ENCODE peak calls at places on chromosomes 2 and 18, in five cellular contexts. A is tibial artery, C is neural crest cell, F is IMR-90, Q is foreskin fibroblast. B is an unnamed sample.

GRCh38 chr2:20524412-20525040 is 77.7 kb downstream of the RHOB start:
- DNase-seq in A (no peak), C (no peak), F (no peak), Q (no peak), B (no peak)

GRCh38 chr2:169071455-169071854 is 2.1 kb downstream of the DHRS9 start:
- DNase-seq in A (no peak), C (no peak), F (no peak), Q (no peak), B (no peak)

GRCh38 chr18:25223211-25223610 is 128.8 kb downstream of the ZNF521 start:
- DNase-seq in A (no peak), C (no peak), F (no peak), Q (no peak), B (no peak)

GRCh38 chr2:28322887-28323483 is 69.7 kb upstream of the FOSL2 start:
- DNase-seq in A (no peak), C (no peak), F (peak), Q (no peak), B (no peak)

GRCh38 chr2:2324565-2325101 is 6.4 kb downstream of the MYT1L start:
- DNase-seq in A (no peak), C (no peak), F (no peak), Q (no peak), B (no peak)

GRCh38 chr2:118913131-118913804 is 28.7 kb upstream of the MARCO start:
- DNase-seq in A (no peak), C (no peak), F (no peak), Q (no peak), B (no peak)

GRCh38 chr2:16090650-16091575 is 150.6 kb downstream of the MYCN start:
- DNase-seq in A (no peak), C (peak), F (no peak), Q (no peak), B (no peak)

GRCh38 chr2:45748239-45748638 is 96.8 kb downstream of the PRKCE start:
- DNase-seq in A (no peak), C (no peak), F (peak), Q (peak), B (no peak)

GRCh38 chr2:115194623-115195022 is 752.2 kb downstream of the DPP10 start:
- DNase-seq in A (no peak), C (no peak), F (no peak), Q (no peak), B (no peak)

GRCh38 chr2:227406177-227407031 is 18.7 kb upstream of the SCYGR1 start:
- DNase-seq in A (peak), C (peak), F (peak), Q (peak), B (peak)

GRCh38 chr2:199806179-199806578 is 44.8 kb downstream of the FTCDNL1 start:
- DNase-seq in A (no peak), C (no peak), F (peak), Q (no peak), B (no peak)

GRCh38 chr2:191679818-191680600 is 2.1 kb downstream of the NABP1 start:
- DNase-seq in A (no peak), C (no peak), F (peak), Q (peak), B (no peak)

GRCh38 chr18:44231936-44232335 is 448.8 kb upstream of the SETBP1 start:
- DNase-seq in A (no peak), C (no peak), F (no peak), Q (no peak), B (no peak)

GRCh38 chr2:160471950-160472349 is 21.7 kb downstream of the RBMS1 start:
- DNase-seq in A (no peak), C (no peak), F (no peak), Q (no peak), B (no peak)

GRCh38 chr2:2328847-2329246 is 2.2 kb downstream of the MYT1L start:
- DNase-seq in A (no peak), C (peak), F (no peak), Q (no peak), B (peak)

GRCh38 chr18:12362473-12363174 is 14.4 kb downstream of the AFG3L2 start:
- DNase-seq in A (no peak), C (no peak), F (no peak), Q (no peak), B (no peak)

GRCh38 chr2:64609229-64609994 is 44.3 kb downstream of the SERTAD2 start:
- DNase-seq in A (no peak), C (peak), F (peak), Q (no peak), B (peak)
- TF ChIP-seq CTCF in A (no peak), C (peak), F (peak), Q (no peak), B (peak)

GRCh38 chr18:48492880-48493279 is 46.0 kb upstream of the CTIF start:
- DNase-seq in A (no peak), C (no peak), F (no peak), Q (no peak), B (no peak)
- TF ChIP-seq CTCF in A (no peak), C (no peak), F (no peak), Q (no peak), B (no peak)

DNA sequence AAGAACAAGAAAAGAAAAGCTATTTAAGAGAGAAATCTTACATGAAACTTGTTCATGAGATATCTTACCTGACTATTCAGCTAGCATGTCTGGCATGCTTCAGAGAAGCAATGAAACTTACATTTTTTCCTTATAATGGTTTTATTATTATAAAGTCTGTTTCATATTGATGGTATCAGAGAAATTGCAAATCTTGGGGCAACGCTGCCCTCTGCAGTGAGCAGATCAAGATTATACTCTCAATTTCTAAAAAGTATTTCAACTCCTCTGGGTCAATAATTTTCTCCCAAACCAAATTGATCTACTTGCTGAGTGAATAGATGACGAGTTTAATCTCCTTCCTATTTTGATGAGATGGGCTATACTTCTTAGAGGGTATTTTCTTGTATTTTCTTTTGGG is 235.6 kb downstream of the NUP35 start:
- DNase-seq in A (no peak), C (no peak), F (no peak), Q (no peak), B (no peak)
- TF ChIP-seq CTCF in A (no peak), C (peak), F (peak), Q (no peak), B (no peak)

DNA sequence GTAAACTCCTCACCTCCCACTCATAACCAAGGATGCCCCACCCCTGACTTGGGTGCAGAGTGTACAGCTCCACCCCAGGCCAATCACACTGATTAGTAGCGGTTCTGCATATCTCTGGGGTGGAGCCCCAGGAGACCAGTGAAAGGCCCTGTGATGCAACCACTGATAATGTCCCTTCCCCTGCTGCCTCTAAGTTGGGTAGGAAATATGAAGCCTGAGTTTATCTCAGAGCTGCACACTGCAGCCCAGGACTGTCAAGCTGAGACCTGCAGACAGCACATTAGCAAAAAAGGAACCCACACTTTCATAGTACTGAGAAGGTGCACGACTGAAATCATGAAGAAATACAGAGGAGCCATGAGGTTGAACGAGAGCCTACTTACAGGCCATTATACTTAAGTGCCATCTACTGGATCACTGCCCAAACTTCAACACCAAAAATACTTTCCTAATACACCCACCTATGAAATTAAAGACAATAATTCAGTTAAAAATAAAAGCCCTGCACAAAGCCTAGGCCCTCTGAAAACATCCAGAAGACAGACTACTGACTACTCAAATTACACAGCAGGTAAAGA is 455.4 kb upstream of the LRRTM4 start:
- DNase-seq in A (no peak), C (no peak), F (no peak), Q (no peak), B (no peak)
- TF ChIP-seq CTCF in A (no peak), C (peak), F (no peak), Q (no peak), B (peak)